ENCODE peak calls at places on chromosomes 3 and 15, in six cellular contexts. One of them, this sample, is unnamed.

GRCh38 chr15:59687831-59688230 is 1.3 kb downstream of the BNIP2 start:
- DNase-seq in HepG2: peak; percentile 15
- DNase-seq in heart right ventricle: no peak
- DNase-seq in fibroblast of lung: peak; percentile 38
- DNase-seq in cardiac fibroblast: peak; percentile 67
- DNase-seq in HL-60: peak; percentile 62
- DNase-seq in this sample: peak; percentile 64

GRCh38 chr15:101039461-101039860 is 120.3 kb downstream of the LRRK1 start:
- DNase-seq in HepG2: no peak
- DNase-seq in heart right ventricle: no peak
- DNase-seq in fibroblast of lung: peak; percentile 90
- DNase-seq in cardiac fibroblast: peak; percentile 93
- DNase-seq in HL-60: no peak
- DNase-seq in this sample: peak; percentile 77

GRCh38 chr3:141960731-141961130 is 84.3 kb downstream of the ATP1B3 start:
- DNase-seq in HepG2: no peak
- DNase-seq in heart right ventricle: no peak
- DNase-seq in fibroblast of lung: peak; percentile 79
- DNase-seq in cardiac fibroblast: peak; percentile 53
- DNase-seq in HL-60: no peak
- DNase-seq in this sample: peak; percentile 37

GRCh38 chr3:198079771-198080520 is 119.9 kb downstream of the LMLN start:
- DNase-seq in HepG2: no peak
- DNase-seq in heart right ventricle: peak; percentile 21
- DNase-seq in fibroblast of lung: peak; percentile 19
- DNase-seq in cardiac fibroblast: peak; percentile 8
- DNase-seq in HL-60: no peak
- DNase-seq in this sample: peak; percentile 23

GRCh38 chr15:73631915-73632669 is 1.1 kb downstream of the NPTN start:
- DNase-seq in HepG2: no peak
- DNase-seq in heart right ventricle: no peak
- DNase-seq in fibroblast of lung: peak; percentile 76
- DNase-seq in cardiac fibroblast: peak; percentile 59
- DNase-seq in HL-60: no peak
- DNase-seq in this sample: peak; percentile 67

GRCh38 chr15:41607033-41607432 is 48.0 kb downstream of the TYRO3 start:
- DNase-seq in HepG2: no peak
- DNase-seq in heart right ventricle: no peak
- DNase-seq in fibroblast of lung: peak; percentile 99
- DNase-seq in cardiac fibroblast: peak; percentile 92
- DNase-seq in HL-60: no peak
- DNase-seq in this sample: peak; percentile 79

GRCh38 chr3:10395671-10396070 is 74.8 kb upstream of the SEC13 start:
- DNase-seq in HepG2: no peak
- DNase-seq in heart right ventricle: no peak
- DNase-seq in fibroblast of lung: no peak
- DNase-seq in cardiac fibroblast: no peak
- DNase-seq in HL-60: no peak
- DNase-seq in this sample: no peak

GRCh38 chr15:45469429-45469828 is 53.1 kb downstream of the SLC30A4 start:
- DNase-seq in HepG2: no peak
- DNase-seq in heart right ventricle: no peak
- DNase-seq in fibroblast of lung: no peak
- DNase-seq in cardiac fibroblast: no peak
- DNase-seq in HL-60: no peak
- DNase-seq in this sample: no peak

GRCh38 chr3:74445541-74445940 is 168.9 kb downstream of the CNTN3 start:
- DNase-seq in HepG2: no peak
- DNase-seq in heart right ventricle: no peak
- DNase-seq in fibroblast of lung: no peak
- DNase-seq in cardiac fibroblast: no peak
- DNase-seq in HL-60: no peak
- DNase-seq in this sample: peak; percentile 15

GRCh38 chr3:197504239-197505191 is 51.3 kb downstream of the BDH1 start:
- DNase-seq in HepG2: no peak
- DNase-seq in heart right ventricle: no peak
- DNase-seq in fibroblast of lung: no peak
- DNase-seq in cardiac fibroblast: no peak
- DNase-seq in HL-60: no peak
- DNase-seq in this sample: no peak

GRCh38 chr15:61064653-61065052 is 164.4 kb downstream of the RORA start:
- DNase-seq in HepG2: no peak
- DNase-seq in heart right ventricle: no peak
- DNase-seq in fibroblast of lung: no peak
- DNase-seq in cardiac fibroblast: no peak
- DNase-seq in HL-60: no peak
- DNase-seq in this sample: no peak

GRCh38 chr15:66565731-66566130 is at the start of gene LCTL:
- DNase-seq in HepG2: peak; percentile 58
- DNase-seq in heart right ventricle: no peak
- DNase-seq in fibroblast of lung: peak; percentile 83
- DNase-seq in cardiac fibroblast: peak; percentile 60
- DNase-seq in HL-60: no peak
- DNase-seq in this sample: peak; percentile 68

GRCh38 chr3:174023445-174023844 is 625.9 kb downstream of the NLGN1 start:
- DNase-seq in HepG2: no peak
- DNase-seq in heart right ventricle: no peak
- DNase-seq in fibroblast of lung: peak; percentile 67
- DNase-seq in cardiac fibroblast: no peak
- DNase-seq in HL-60: no peak
- DNase-seq in this sample: no peak

GRCh38 chr3:108973019-108973418 is 19.3 kb upstream of the GUCA1C start:
- DNase-seq in HepG2: no peak
- DNase-seq in heart right ventricle: no peak
- DNase-seq in fibroblast of lung: no peak
- DNase-seq in cardiac fibroblast: no peak
- DNase-seq in HL-60: no peak
- DNase-seq in this sample: no peak

GRCh38 chr3:72346526-72346926 is 501.7 kb downstream of the SHQ1 start:
- DNase-seq in HepG2: no peak
- DNase-seq in heart right ventricle: no peak
- DNase-seq in fibroblast of lung: peak; percentile 99
- DNase-seq in cardiac fibroblast: peak; percentile 99
- DNase-seq in HL-60: peak; percentile 82
- DNase-seq in this sample: peak; percentile 98

GRCh38 chr3:71008350-71008923 is 575.1 kb downstream of the FOXP1 start:
- DNase-seq in HepG2: no peak
- DNase-seq in heart right ventricle: no peak
- DNase-seq in fibroblast of lung: no peak
- DNase-seq in cardiac fibroblast: no peak
- DNase-seq in HL-60: no peak
- DNase-seq in this sample: no peak

GRCh38 chr3:170632780-170633179 is 46.9 kb upstream of the SLC7A14 start:
- DNase-seq in HepG2: no peak
- DNase-seq in heart right ventricle: no peak
- DNase-seq in fibroblast of lung: peak; percentile 54
- DNase-seq in cardiac fibroblast: no peak
- DNase-seq in HL-60: no peak
- DNase-seq in this sample: no peak

GRCh38 chr3:159860727-159861126 is 127.9 kb upstream of the IL12A start:
- DNase-seq in HepG2: no peak
- DNase-seq in heart right ventricle: no peak
- DNase-seq in fibroblast of lung: no peak
- DNase-seq in cardiac fibroblast: peak; percentile 60
- DNase-seq in HL-60: peak; percentile 25
- DNase-seq in this sample: peak; percentile 40

GRCh38 chr3:55409802-55410201 is 77.3 kb downstream of the WNT5A start:
- DNase-seq in HepG2: no peak
- DNase-seq in heart right ventricle: no peak
- DNase-seq in fibroblast of lung: peak; percentile 33
- DNase-seq in cardiac fibroblast: peak; percentile 64
- DNase-seq in HL-60: no peak
- DNase-seq in this sample: peak; percentile 19

GRCh38 chr3:62372621-62373041 is 719 bp downstream of the FEZF2 start:
- DNase-seq in HepG2: no peak
- DNase-seq in heart right ventricle: no peak
- DNase-seq in fibroblast of lung: peak; percentile 8
- DNase-seq in cardiac fibroblast: no peak
- DNase-seq in HL-60: no peak
- DNase-seq in this sample: no peak

GRCh38 chr3:127275287-127275781 is 12.5 kb downstream of the PRR20G start:
- DNase-seq in HepG2: no peak
- DNase-seq in heart right ventricle: no peak
- DNase-seq in fibroblast of lung: peak; percentile 62
- DNase-seq in cardiac fibroblast: peak; percentile 35
- DNase-seq in HL-60: no peak
- DNase-seq in this sample: no peak

GRCh38 chr3:3110299-3110630 is at the start of gene IL5RA:
- DNase-seq in HepG2: no peak
- DNase-seq in heart right ventricle: no peak
- DNase-seq in fibroblast of lung: no peak
- DNase-seq in cardiac fibroblast: peak; percentile 31
- DNase-seq in HL-60: no peak
- DNase-seq in this sample: peak; percentile 9

GRCh38 chr3:99850608-99851007 is 32.9 kb downstream of the CMSS1 start:
- DNase-seq in HepG2: no peak
- DNase-seq in heart right ventricle: no peak
- DNase-seq in fibroblast of lung: peak; percentile 48
- DNase-seq in cardiac fibroblast: no peak
- DNase-seq in HL-60: peak; percentile 30
- DNase-seq in this sample: peak; percentile 50

GRCh38 chr3:126558336-126559071 is at the start of gene C3orf22:
- DNase-seq in HepG2: no peak
- DNase-seq in heart right ventricle: no peak
- DNase-seq in fibroblast of lung: no peak
- DNase-seq in cardiac fibroblast: no peak
- DNase-seq in HL-60: no peak
- DNase-seq in this sample: no peak

GRCh38 chr15:69553686-69554085 is 101.1 kb downstream of the RPLP1 start:
- DNase-seq in HepG2: no peak
- DNase-seq in heart right ventricle: no peak
- DNase-seq in fibroblast of lung: no peak
- DNase-seq in cardiac fibroblast: no peak
- DNase-seq in HL-60: no peak
- DNase-seq in this sample: no peak

GRCh38 chr3:169857811-169858210 is 11.9 kb downstream of the LRRC31 start:
- DNase-seq in HepG2: no peak
- DNase-seq in heart right ventricle: no peak
- DNase-seq in fibroblast of lung: no peak
- DNase-seq in cardiac fibroblast: no peak
- DNase-seq in HL-60: no peak
- DNase-seq in this sample: no peak

GRCh38 chr3:139127101-139127500 is 82.4 kb upstream of the PRR23C start:
- DNase-seq in HepG2: no peak
- DNase-seq in heart right ventricle: no peak
- DNase-seq in fibroblast of lung: peak; percentile 61
- DNase-seq in cardiac fibroblast: peak; percentile 49
- DNase-seq in HL-60: no peak
- DNase-seq in this sample: peak; percentile 82

GRCh38 chr3:14853280-14853956 is 34.7 kb downstream of the FGD5 start:
- DNase-seq in HepG2: no peak
- DNase-seq in heart right ventricle: no peak
- DNase-seq in fibroblast of lung: no peak
- DNase-seq in cardiac fibroblast: no peak
- DNase-seq in HL-60: no peak
- DNase-seq in this sample: no peak

GRCh38 chr3:108705045-108705444 is 52.2 kb downstream of the RETNLB start:
- DNase-seq in HepG2: no peak
- DNase-seq in heart right ventricle: no peak
- DNase-seq in fibroblast of lung: no peak
- DNase-seq in cardiac fibroblast: no peak
- DNase-seq in HL-60: no peak
- DNase-seq in this sample: no peak

GRCh38 chr15:37014566-37014965 is 85.8 kb downstream of the MEIS2 start:
- DNase-seq in HepG2: no peak
- DNase-seq in heart right ventricle: no peak
- DNase-seq in fibroblast of lung: no peak
- DNase-seq in cardiac fibroblast: peak; percentile 21
- DNase-seq in HL-60: no peak
- DNase-seq in this sample: no peak
- H3K4me3 ChIP-seq in HepG2: no peak overlapping the region
- H3K4me3 ChIP-seq in heart right ventricle: no peak overlapping the region
- H3K4me3 ChIP-seq in fibroblast of lung: no peak overlapping the region
- H3K4me3 ChIP-seq in cardiac fibroblast: no peak overlapping the region
- H3K4me3 ChIP-seq in HL-60: no peak overlapping the region
- H3K4me3 ChIP-seq in this sample: no peak overlapping the region

GRCh38 chr3:102304550-102304949 is 130.3 kb upstream of the ZPLD1 start:
- DNase-seq in HepG2: no peak
- DNase-seq in heart right ventricle: no peak
- DNase-seq in fibroblast of lung: peak; percentile 11
- DNase-seq in cardiac fibroblast: no peak
- DNase-seq in HL-60: no peak
- DNase-seq in this sample: no peak

GRCh38 chr3:102302020-102302419 is 132.8 kb upstream of the ZPLD1 start:
- DNase-seq in HepG2: no peak
- DNase-seq in heart right ventricle: no peak
- DNase-seq in fibroblast of lung: no peak
- DNase-seq in cardiac fibroblast: no peak
- DNase-seq in HL-60: no peak
- DNase-seq in this sample: peak; percentile 2

DNA sequence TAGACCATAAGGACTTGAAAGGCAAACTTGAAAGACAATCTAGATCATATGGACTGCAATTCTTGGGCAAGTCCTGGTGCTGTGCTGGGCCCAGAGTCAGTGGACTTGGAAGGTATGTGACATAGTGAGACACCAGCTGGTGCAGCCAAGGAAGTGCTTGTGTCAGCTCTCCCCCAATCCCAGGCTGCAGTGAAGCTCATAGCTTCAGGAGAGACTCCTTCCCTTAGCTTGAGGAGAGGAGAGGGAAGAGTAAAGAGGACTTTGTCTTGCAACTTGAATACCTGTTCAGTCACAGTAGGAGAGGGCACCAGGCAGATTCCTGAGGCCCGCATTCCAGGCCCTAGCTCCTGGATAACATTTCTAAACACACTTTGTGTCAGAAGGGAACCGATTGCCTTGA is 127.4 kb upstream of the ZPLD1 start:
- DNase-seq in HepG2: no peak
- DNase-seq in heart right ventricle: no peak
- DNase-seq in fibroblast of lung: no peak
- DNase-seq in cardiac fibroblast: no peak
- DNase-seq in HL-60: no peak
- DNase-seq in this sample: no peak
- TF ChIP-seq CTCF in HepG2: no peak
- TF ChIP-seq CTCF in heart right ventricle: no peak
- TF ChIP-seq CTCF in fibroblast of lung: no peak
- TF ChIP-seq CTCF in cardiac fibroblast: no peak
- TF ChIP-seq CTCF in HL-60: no peak
- TF ChIP-seq CTCF in this sample: no peak

GRCh38 chr15:91853501-91853967 is at the start of gene SLCO3A1:
- DNase-seq in HepG2: no peak
- DNase-seq in heart right ventricle: peak; percentile 87
- DNase-seq in fibroblast of lung: peak; percentile 57
- DNase-seq in cardiac fibroblast: peak; percentile 49
- DNase-seq in HL-60: peak; percentile 31
- DNase-seq in this sample: no peak
- H3K4me3 ChIP-seq in HepG2: peak within 1 kb of the TSS; percentile 40
- H3K4me3 ChIP-seq in heart right ventricle: peak within 1 kb of the TSS; percentile 85
- H3K4me3 ChIP-seq in fibroblast of lung: peak within 1 kb of the TSS; percentile 54
- H3K4me3 ChIP-seq in cardiac fibroblast: peak within 1 kb of the TSS; percentile 69
- H3K4me3 ChIP-seq in HL-60: peak within 1 kb of the TSS; percentile 66
- H3K4me3 ChIP-seq in this sample: peak within 1 kb of the TSS; percentile 38

GRCh38 chr3:78163379-78163778 is 1123.5 kb downstream of the ROBO2 start:
- DNase-seq in HepG2: no peak
- DNase-seq in heart right ventricle: no peak
- DNase-seq in fibroblast of lung: no peak
- DNase-seq in cardiac fibroblast: no peak
- DNase-seq in HL-60: no peak
- DNase-seq in this sample: peak; percentile 61

GRCh38 chr3:78161736-78162135 is 1121.8 kb downstream of the ROBO2 start:
- DNase-seq in HepG2: no peak
- DNase-seq in heart right ventricle: no peak
- DNase-seq in fibroblast of lung: no peak
- DNase-seq in cardiac fibroblast: no peak
- DNase-seq in HL-60: no peak
- DNase-seq in this sample: no peak

GRCh38 chr3:78165876-78166275 is 1126.0 kb downstream of the ROBO2 start:
- DNase-seq in HepG2: no peak
- DNase-seq in heart right ventricle: no peak
- DNase-seq in fibroblast of lung: no peak
- DNase-seq in cardiac fibroblast: peak; percentile 16
- DNase-seq in HL-60: no peak
- DNase-seq in this sample: peak; percentile 43
- TF ChIP-seq CTCF in HepG2: peak; percentile 11
- TF ChIP-seq CTCF in heart right ventricle: no peak
- TF ChIP-seq CTCF in fibroblast of lung: no peak
- TF ChIP-seq CTCF in cardiac fibroblast: peak; percentile 29
- TF ChIP-seq CTCF in HL-60: no peak
- TF ChIP-seq CTCF in this sample: peak; percentile 55